ENCODE peak calls at places on chromosomes 1 and 21, in five cellular contexts. R is PC-3, Z is adrenal gland, Q is uterus, X is GM12864. W is an unnamed sample.

GRCh38 chr1:81920245-81920740 is 119.6 kb downstream of the ADGRL2 start:
- DNase-seq in R (no peak), Z (peak; percentile 80), Q (no peak), X (no peak), W (no peak)

GRCh38 chr1:1058921-1059493 is 15.1 kb downstream of the RNF223 start:
- DNase-seq in X (no peak), Q (no peak), Z (no peak), R (peak; percentile 48), W (no peak)

GRCh38 chr1:42137766-42138165 is 15.4 kb upstream of the GUCA2B start:
- DNase-seq in X (no peak), Z (no peak), R (no peak), Q (no peak), W (no peak)

GRCh38 chr1:117051224-117052064 is 8.7 kb upstream of the TTF2 start:
- DNase-seq in Z (no peak), R (peak; percentile 24), X (peak; percentile 55), Q (no peak), W (peak; percentile 70)

GRCh38 chr1:161131721-161132409 is 602 bp downstream of the DEDD start:
- DNase-seq in Q (no peak), X (no peak), R (no peak), Z (no peak), W (peak; percentile 35)

GRCh38 chr1:184605941-184606340 is 148.7 kb downstream of the EDEM3 start:
- DNase-seq in X (no peak), Q (no peak), Z (no peak), R (peak; percentile 51), W (no peak)

GRCh38 chr1:1531947-1532346 is 8.5 kb downstream of the TMEM240 start:
- DNase-seq in R (no peak), Q (no peak), Z (no peak), X (no peak), W (no peak)

GRCh38 chr1:26148887-26149286 is 10.0 kb upstream of the FAM110D start:
- DNase-seq in X (no peak), R (no peak), Q (no peak), Z (no peak), W (no peak)

GRCh38 chr1:81974883-81975555 is 174.3 kb downstream of the ADGRL2 start:
- DNase-seq in Q (no peak), Z (no peak), R (no peak), X (no peak), W (no peak)

GRCh38 chr1:240597153-240597745 is 14.7 kb downstream of the GREM2 start:
- DNase-seq in X (no peak), Q (no peak), R (no peak), Z (no peak), W (no peak)

GRCh38 chr21:28445081-28445830 is 547.4 kb downstream of the LTN1 start:
- DNase-seq in Z (no peak), X (no peak), R (peak; percentile 91), Q (no peak), W (no peak)

GRCh38 chr1:51572365-51572764 is 44.5 kb upstream of the OSBPL9 start:
- DNase-seq in Q (no peak), X (no peak), Z (no peak), R (no peak), W (no peak)

GRCh38 chr1:51570063-51570720 is 46.7 kb upstream of the OSBPL9 start:
- DNase-seq in R (peak; percentile 71), Q (no peak), Z (no peak), X (peak; percentile 46), W (peak; percentile 30)

GRCh38 chr1:51567653-51568052 is 48.6 kb upstream of the EPS15 start:
- DNase-seq in X (no peak), Q (no peak), R (peak; percentile 98), Z (no peak), W (no peak)

GRCh38 chr1:51568231-51568935 is 48.5 kb upstream of the OSBPL9 start:
- DNase-seq in R (peak; percentile 46), X (no peak), Q (no peak), Z (no peak), W (no peak)

DNA sequence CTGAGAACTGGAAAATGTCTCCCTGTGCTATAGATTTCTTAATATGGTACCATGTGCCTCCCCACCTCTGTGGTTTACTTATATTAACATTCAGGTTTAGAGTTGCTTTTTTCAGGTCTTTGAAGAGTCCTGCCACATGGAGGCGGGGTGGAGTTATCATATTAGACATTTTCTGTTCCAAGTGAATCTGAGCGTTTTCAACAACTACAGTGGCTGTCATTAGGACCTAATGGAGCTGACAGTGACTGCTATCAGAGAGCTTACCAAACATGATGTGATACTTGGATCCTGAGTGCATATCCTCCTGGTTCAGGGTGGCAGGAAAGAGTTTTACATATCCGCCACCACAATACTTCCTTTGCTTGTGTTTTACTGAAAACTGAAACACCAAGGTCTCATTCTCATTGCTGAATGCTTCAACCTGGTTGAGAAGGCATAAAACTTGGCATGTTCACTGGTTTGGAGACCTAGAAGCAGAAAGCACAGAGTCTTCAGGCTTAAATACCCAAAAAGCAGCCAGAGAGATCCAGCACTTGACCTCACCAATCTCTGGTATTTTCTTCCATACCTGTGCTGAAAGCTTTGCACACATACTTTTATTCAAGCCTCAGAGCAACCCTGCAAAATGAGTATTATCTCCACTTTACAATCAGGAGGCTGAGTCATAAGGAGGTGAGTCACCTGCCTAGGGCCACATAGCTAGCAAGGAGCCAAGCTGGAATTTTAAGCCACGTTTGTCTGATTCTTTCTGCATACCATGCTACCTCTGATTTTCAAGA is 47.4 kb upstream of the OSBPL9 start:
- DNase-seq in X (peak; percentile 86), R (peak; percentile 98), Q (no peak), Z (peak; percentile 55), W (no peak)
- TF ChIP-seq CTCF in X (no peak), R (peak; percentile 63), Q (peak; percentile 16), Z (peak; percentile 27), W (peak; percentile 37)

DNA sequence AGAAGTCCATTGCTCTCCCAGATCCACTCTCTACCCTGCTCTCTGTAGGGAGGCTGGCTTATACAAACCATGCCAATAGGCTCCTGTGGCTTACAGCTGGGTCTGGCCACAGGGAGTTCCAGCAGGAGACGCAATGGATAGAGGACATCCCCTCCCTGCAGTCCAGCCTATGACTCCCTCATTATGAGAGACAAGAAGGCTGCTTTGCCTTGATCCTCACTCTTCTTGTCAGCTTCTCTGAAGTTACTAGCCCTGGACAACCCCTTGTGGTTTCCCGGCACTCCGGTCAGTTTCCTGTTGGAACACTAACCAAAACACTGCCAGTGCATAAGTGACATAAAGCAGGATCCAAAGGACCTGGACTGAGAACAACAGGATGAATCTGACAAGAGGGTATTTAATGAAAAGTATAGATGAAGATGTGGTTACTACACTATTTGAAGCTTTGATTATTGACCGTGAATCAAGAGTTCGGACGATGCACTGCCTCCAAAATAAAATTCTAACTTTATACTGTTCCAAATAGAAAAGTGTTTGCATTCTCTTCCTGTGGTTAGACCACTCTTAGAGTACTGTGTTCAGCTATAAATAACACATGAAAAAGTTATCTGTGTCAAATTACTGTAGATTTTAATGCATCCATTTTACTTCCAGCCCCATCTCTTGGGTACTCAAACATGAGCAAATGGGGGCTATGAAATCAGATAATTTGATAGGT is 32.7 kb upstream of the ZNF326 start:
- DNase-seq in R (no peak), Z (no peak), Q (no peak), X (no peak), W (no peak)
- TF ChIP-seq CTCF in R (no peak), Z (no peak), Q (no peak), X (no peak), W (no peak)

GRCh38 chr1:245827306-245827705 is 672.5 kb downstream of the KIF26B start:
- DNase-seq in Z (no peak), Q (no peak), R (no peak), X (no peak), W (no peak)

GRCh38 chr1:245829194-245829593 is 674.4 kb downstream of the KIF26B start:
- DNase-seq in R (no peak), X (no peak), Z (no peak), Q (no peak), W (peak; percentile 25)

GRCh38 chr1:245823408-245824147 is 668.8 kb downstream of the KIF26B start:
- DNase-seq in R (peak; percentile 7), X (no peak), Z (no peak), Q (no peak), W (no peak)

GRCh38 chr1:245822997-245823396 is 668.2 kb downstream of the KIF26B start:
- DNase-seq in Z (no peak), Q (no peak), R (peak; percentile 89), X (no peak), W (no peak)

DNA sequence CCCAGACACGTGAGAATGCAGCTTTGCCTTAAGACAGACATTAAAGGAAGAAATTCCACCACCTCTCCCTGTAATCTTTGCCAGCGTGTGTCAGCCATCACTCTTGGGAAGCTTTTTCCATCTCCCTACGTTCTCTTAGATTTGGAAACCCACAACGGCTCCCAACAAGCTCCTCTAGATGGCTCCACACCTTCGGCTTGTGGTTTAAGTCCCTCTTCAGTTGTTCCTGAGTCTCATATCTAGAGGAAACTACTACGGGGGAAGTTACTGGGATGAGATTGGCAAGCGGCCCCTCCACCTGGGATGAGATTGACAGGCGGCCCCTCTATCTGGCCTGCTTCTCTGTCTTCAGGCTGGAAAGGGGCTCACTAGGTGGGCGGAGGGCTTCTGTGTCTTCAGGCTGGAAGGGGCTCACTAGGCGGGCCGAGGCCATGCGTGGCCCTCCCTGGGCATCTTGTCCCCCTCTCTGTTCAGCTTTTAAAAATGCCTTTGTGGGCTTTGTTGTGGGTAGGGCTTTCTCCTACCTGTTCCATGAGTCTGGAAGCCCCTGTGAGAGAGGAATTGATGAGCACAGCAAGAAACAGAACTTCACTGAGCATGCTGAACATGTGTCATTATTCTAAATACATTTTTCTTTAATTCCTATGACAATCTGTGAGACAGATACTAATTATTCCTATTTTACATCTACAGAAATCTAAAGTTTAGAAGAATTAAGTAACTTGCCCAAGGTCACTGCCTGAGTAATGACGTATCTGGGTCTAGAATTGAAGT is 670.5 kb downstream of the KIF26B start:
- DNase-seq in R (peak; percentile 20), X (no peak), Z (no peak), Q (no peak), W (no peak)
- TF ChIP-seq CTCF in R (peak; percentile 39), X (no peak), Z (no peak), Q (no peak), W (no peak)

GRCh38 chr1:156052862-156053769 is 482 bp downstream of the UBQLN4 start:
- DNase-seq in Z (peak; percentile 48), R (peak; percentile 77), X (no peak), Q (peak; percentile 66), W (peak; percentile 79)
- TF ChIP-seq CTCF in Z (peak; percentile 14), R (peak; percentile 43), X (peak; percentile 41), Q (peak; percentile 3), W (peak; percentile 55)

GRCh38 chr1:66403031-66403731 is 130.8 kb upstream of the SGIP1 start:
- DNase-seq in Q (no peak), R (no peak), Z (no peak), X (no peak), W (no peak)
- TF ChIP-seq CTCF in Q (no peak), R (no peak), Z (no peak), X (peak; percentile 48), W (no peak)

W was measured in GM10248.